ENCODE peak calls at places on chromosomes 6 and 20, in seven cellular contexts. Q, K, M, V, B, O and E are unnamed samples.
A peak's percentile ranks its signal among the peaks of the same experiment; 100 is the strongest.

GRCh38 chr6:37435816-37436215 is 2.8 kb downstream of the CMTR1 start:
- DNase-seq in Q (no peak), K (no peak), M (no peak), V (no peak), B (no peak), O (no peak), E (no peak)

GRCh38 chr6:163863565-163863964 is 449.0 kb downstream of the QKI start:
- DNase-seq in Q (no peak), K (no peak), M (peak; percentile 59), V (no peak), B (no peak), O (no peak), E (no peak)

GRCh38 chr20:37392441-37393195 is 46.7 kb downstream of the SRC start:
- DNase-seq in Q (no peak), K (no peak), M (peak; percentile 41), V (peak; percentile 33), B (no peak), O (no peak), E (no peak)

GRCh38 chr20:53643031-53643832 is 49.6 kb upstream of the ZNF217 start:
- DNase-seq in Q (peak; percentile 63), K (peak; percentile 34), M (no peak), V (no peak), B (peak; percentile 80), O (peak; percentile 66), E (no peak)

GRCh38 chr20:47973519-47974233 is 188.4 kb upstream of the SULF2 start:
- DNase-seq in Q (no peak), K (no peak), M (peak; percentile 81), V (no peak), B (no peak), O (no peak), E (no peak)

GRCh38 chr6:82408952-82409421 is 45.4 kb downstream of the TPBG start:
- DNase-seq in Q (peak; percentile 60), K (no peak), M (no peak), V (no peak), B (peak; percentile 64), O (no peak), E (no peak)

GRCh38 chr20:31670371-31671228 is 32.9 kb downstream of the COX4I2 start:
- DNase-seq in Q (no peak), K (peak; percentile 49), M (no peak), V (peak; percentile 80), B (no peak), O (no peak), E (peak; percentile 86)

GRCh38 chr20:59159091-59159821 is 4.4 kb upstream of the ZNF831 start:
- DNase-seq in Q (no peak), K (no peak), M (peak; percentile 38), V (no peak), B (no peak), O (peak; percentile 69), E (no peak)

GRCh38 chr6:78551361-78551760 is 316.0 kb upstream of the IRAK1BP1 start:
- DNase-seq in Q (no peak), K (no peak), M (no peak), V (no peak), B (no peak), O (no peak), E (no peak)

GRCh38 chr6:5213851-5214507 is 46.8 kb downstream of the LYRM4 start:
- DNase-seq in Q (no peak), K (no peak), M (no peak), V (peak; percentile 57), B (peak; percentile 48), O (no peak), E (no peak)

GRCh38 chr6:112149719-112150263 is 62.4 kb downstream of the FAM229B start:
- DNase-seq in Q (no peak), K (no peak), M (no peak), V (no peak), B (peak; percentile 98), O (no peak), E (no peak)

GRCh38 chr6:14984454-14984853 is 261.4 kb upstream of the JARID2 start:
- DNase-seq in Q (no peak), K (peak; percentile 45), M (no peak), V (no peak), B (no peak), O (no peak), E (no peak)

GRCh38 chr20:54668271-54669053 is 193.1 kb downstream of the DOK5 start:
- DNase-seq in Q (no peak), K (no peak), M (peak; percentile 60), V (no peak), B (peak; percentile 8), O (no peak), E (no peak)

GRCh38 chr20:1844723-1845523 is 50.3 kb upstream of the SIRPA start:
- DNase-seq in Q (no peak), K (peak; percentile 50), M (no peak), V (peak; percentile 85), B (peak; percentile 55), O (no peak), E (no peak)

GRCh38 chr20:24379116-24379927 is 90.1 kb upstream of the SYNDIG1 start:
- DNase-seq in Q (peak; percentile 45), K (peak; percentile 28), M (no peak), V (peak; percentile 73), B (peak; percentile 79), O (no peak), E (no peak)

GRCh38 chr20:8385247-8385646 is 253.2 kb downstream of the PLCB1 start:
- DNase-seq in Q (no peak), K (no peak), M (peak; percentile 74), V (no peak), B (peak; percentile 84), O (no peak), E (no peak)

GRCh38 chr6:6414946-6415345 is 94.5 kb upstream of the F13A1 start:
- DNase-seq in Q (no peak), K (no peak), M (no peak), V (no peak), B (no peak), O (no peak), E (no peak)

GRCh38 chr6:85436408-85436807 is 13.5 kb upstream of the NT5E start:
- DNase-seq in Q (no peak), K (no peak), M (no peak), V (no peak), B (peak; percentile 93), O (no peak), E (no peak)

GRCh38 chr6:139540276-139540675 is 165.8 kb upstream of the CITED2 start:
- DNase-seq in Q (no peak), K (no peak), M (no peak), V (peak; percentile 49), B (peak; percentile 93), O (peak; percentile 30), E (no peak)

GRCh38 chr6:166768761-166769160 is 141.7 kb upstream of the RPS6KA2 start:
- DNase-seq in Q (no peak), K (no peak), M (no peak), V (no peak), B (no peak), O (no peak), E (peak; percentile 49)

GRCh38 chr6:163872335-163872734 is 457.8 kb downstream of the QKI start:
- DNase-seq in Q (no peak), K (no peak), M (no peak), V (no peak), B (peak; percentile 77), O (no peak), E (no peak)

GRCh38 chr6:113458368-113459010 is 398.7 kb upstream of the MARCKS start:
- DNase-seq in Q (no peak), K (no peak), M (no peak), V (no peak), B (no peak), O (no peak), E (no peak)